ENCODE peak calls at places on chromosomes 2 and 18, in seven cellular contexts. R, T, X, O, J, N and B are unnamed samples.

GRCh38 chr2:160063895-160064577 is 1.6 kb upstream of the PLA2R1 start:
- DNase-seq in N (no peak), T (no peak), X (no peak), R (no peak), J (no peak), O (no peak), B (no peak)

GRCh38 chr2:150076281-150076680 is 411.2 kb downstream of the RND3 start:
- DNase-seq in O (peak), J (no peak), X (no peak), T (peak), R (no peak), N (no peak), B (no peak)

GRCh38 chr2:65351948-65352595 is 80.3 kb downstream of the SPRED2 start:
- DNase-seq in R (no peak), O (no peak), X (no peak), T (no peak), N (no peak), J (no peak), B (no peak)

GRCh38 chr2:170369894-170370293 is 191.9 kb downstream of the MYO3B start:
- DNase-seq in X (no peak), R (no peak), O (peak), N (no peak), J (no peak), T (peak), B (no peak)

GRCh38 chr2:119025762-119026351 is 83.9 kb downstream of the MARCO start:
- DNase-seq in N (no peak), O (no peak), J (no peak), T (no peak), R (no peak), X (no peak), B (no peak)

GRCh38 chr2:66885775-66886402 is 451.0 kb downstream of the MEIS1 start:
- DNase-seq in O (no peak), R (no peak), T (no peak), N (no peak), X (no peak), J (no peak), B (no peak)

GRCh38 chr18:73749304-73749703 is 398.3 kb downstream of the FBXO15 start:
- DNase-seq in R (no peak), N (no peak), X (no peak), T (no peak), J (no peak), O (no peak), B (no peak)

GRCh38 chr2:95264626-95265025 is 9.6 kb upstream of the PROM2 start:
- DNase-seq in O (peak), T (no peak), N (no peak), R (no peak), X (peak), J (no peak), B (no peak)

GRCh38 chr18:6406910-6407470 is 7.7 kb downstream of the L3MBTL4 start:
- DNase-seq in R (no peak), N (no peak), X (no peak), T (no peak), O (no peak), J (no peak), B (no peak)

GRCh38 chr2:96150791-96151594 is 5.8 kb upstream of the DUSP2 start:
- DNase-seq in X (peak), N (no peak), J (no peak), R (no peak), O (no peak), T (no peak), B (no peak)

GRCh38 chr2:71612581-71613520 is 159.5 kb downstream of the DYSF start:
- DNase-seq in J (no peak), X (peak), T (no peak), R (no peak), O (no peak), N (peak), B (no peak)

GRCh38 chr2:100895402-100895801 is 75.5 kb downstream of the NPAS2 start:
- DNase-seq in J (no peak), R (no peak), X (no peak), T (no peak), O (no peak), N (peak), B (peak)

GRCh38 chr18:11998182-11998581 is 16.9 kb downstream of the IMPA2 start:
- DNase-seq in O (no peak), T (no peak), X (peak), J (no peak), R (no peak), N (peak), B (no peak)

GRCh38 chr18:23629444-23629946 is 33.2 kb downstream of the ANKRD29 start:
- DNase-seq in X (peak), N (no peak), J (no peak), T (no peak), R (no peak), O (no peak), B (peak)

GRCh38 chr2:64408031-64408430 is 45.9 kb upstream of the LGALSL start:
- DNase-seq in J (no peak), T (no peak), N (no peak), X (no peak), R (no peak), O (no peak), B (no peak)

GRCh38 chr2:46283693-46284092 is 13.5 kb upstream of the EPAS1 start:
- DNase-seq in N (no peak), J (no peak), O (no peak), T (no peak), X (no peak), R (no peak), B (no peak)

GRCh38 chr2:20469595-20469994 is 22.7 kb downstream of the RHOB start:
- DNase-seq in N (no peak), T (no peak), X (no peak), O (no peak), J (no peak), R (no peak), B (no peak)

GRCh38 chr18:12324991-12325725 is 17.1 kb downstream of the TUBB6 start:
- DNase-seq in X (no peak), R (no peak), N (peak), O (no peak), T (no peak), J (no peak), B (no peak)

GRCh38 chr2:24124003-24124585 is 825 bp downstream of the FAM228B start:
- DNase-seq in R (no peak), T (no peak), O (peak), N (no peak), X (no peak), J (no peak), B (no peak)

GRCh38 chr2:236536727-236537398 is 32.8 kb upstream of the ACKR3 start:
- DNase-seq in X (no peak), O (no peak), N (no peak), R (no peak), J (no peak), T (no peak), B (no peak)

GRCh38 chr18:8088626-8089025 is 520.6 kb upstream of the RAB12 start:
- DNase-seq in J (no peak), N (no peak), T (no peak), O (no peak), X (no peak), R (no peak), B (no peak)

GRCh38 chr2:68993660-68994059 is 19.2 kb downstream of the GKN1 start:
- DNase-seq in O (no peak), N (no peak), X (no peak), J (no peak), R (no peak), T (no peak), B (no peak)

GRCh38 chr2:44171018-44171417 is 2.3 kb downstream of the PPM1B start:
- DNase-seq in X (no peak), J (peak), R (no peak), T (peak), O (peak), N (no peak), B (no peak)

GRCh38 chr2:240397924-240398611 is 37.4 kb upstream of the GPC1 start:
- DNase-seq in T (no peak), J (no peak), N (peak), O (peak), R (no peak), X (peak), B (no peak)

DNA sequence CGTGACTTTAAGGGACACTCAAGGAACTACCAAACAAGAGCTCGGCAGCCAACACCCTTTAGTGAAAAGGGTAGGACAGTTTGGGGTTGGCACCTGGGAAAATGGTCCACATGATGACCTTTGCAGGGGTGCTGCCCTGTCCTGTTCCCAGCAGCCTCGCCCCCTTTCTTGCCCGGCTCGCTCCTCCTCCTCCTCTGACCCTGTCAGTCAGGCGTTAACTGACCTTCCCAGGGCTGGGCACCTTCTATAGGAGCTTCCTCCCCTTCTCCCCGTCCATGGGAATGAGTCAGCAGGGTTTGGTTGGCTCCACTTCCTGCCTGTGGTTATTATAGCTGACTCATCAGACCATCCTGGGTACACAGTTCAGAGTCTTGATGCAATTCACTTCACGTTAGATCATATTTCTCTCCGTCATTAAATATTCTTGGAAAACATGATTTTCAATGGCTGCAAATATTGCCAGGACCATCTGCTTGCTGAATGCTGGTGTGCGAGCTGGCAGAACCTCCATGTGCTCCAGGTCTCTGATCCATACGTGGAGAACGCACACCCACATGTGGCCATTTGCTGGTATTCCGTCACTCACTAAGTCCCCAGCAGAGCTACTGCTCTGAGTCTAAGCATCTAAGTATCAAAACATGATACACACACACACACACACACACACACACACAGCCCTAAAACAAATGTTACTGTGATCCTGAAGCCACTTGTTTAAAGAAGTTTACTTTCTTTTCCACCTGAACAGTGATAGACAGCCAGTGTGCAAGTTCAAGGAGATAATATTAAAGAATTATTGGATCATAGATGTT is 185.0 kb downstream of the ANAPC1 start:
- DNase-seq in X (peak), O (peak), J (peak), R (peak), N (peak), T (peak), B (peak)
- TF ChIP-seq CTCF in X (no peak), O (peak), J (peak), R (peak), N (no peak), T (peak), B (no peak)

GRCh38 chr18:51537487-51537886 is 340.0 kb upstream of the MEX3C start:
- DNase-seq in R (no peak), N (peak), J (no peak), O (no peak), T (no peak), X (no peak), B (peak)
- TF ChIP-seq CTCF in R (no peak), N (peak), J (no peak), O (no peak), T (no peak), X (no peak), B (peak)

GRCh38 chr2:135573620-135574019 is 42.3 kb downstream of the R3HDM1 start:
- DNase-seq in R (no peak), X (no peak), T (no peak), O (no peak), N (no peak), J (no peak), B (no peak)
- TF ChIP-seq CTCF in R (no peak), X (no peak), T (peak), O (no peak), N (no peak), J (no peak), B (no peak)

GRCh38 chr18:2471523-2471922 is 99.8 kb downstream of the METTL4 start:
- DNase-seq in J (no peak), X (no peak), N (no peak), T (no peak), O (no peak), R (no peak), B (no peak)
- TF ChIP-seq CTCF in J (no peak), X (no peak), N (no peak), T (peak), O (no peak), R (peak), B (no peak)

GRCh38 chr2:208657468-208657867 is 250.9 kb downstream of the PTH2R start:
- DNase-seq in J (no peak), T (no peak), R (no peak), N (no peak), O (no peak), X (no peak), B (peak)
- TF ChIP-seq CTCF in J (no peak), T (no peak), R (no peak), N (no peak), O (no peak), X (no peak), B (no peak)

GRCh38 chr2:189178007-189178406 is 1.6 kb downstream of the COL5A2 start:
- DNase-seq in O (peak), N (no peak), T (no peak), R (no peak), X (no peak), J (no peak), B (no peak)
- TF ChIP-seq CTCF in O (peak), N (no peak), T (peak), R (peak), X (no peak), J (peak), B (no peak)

DNA sequence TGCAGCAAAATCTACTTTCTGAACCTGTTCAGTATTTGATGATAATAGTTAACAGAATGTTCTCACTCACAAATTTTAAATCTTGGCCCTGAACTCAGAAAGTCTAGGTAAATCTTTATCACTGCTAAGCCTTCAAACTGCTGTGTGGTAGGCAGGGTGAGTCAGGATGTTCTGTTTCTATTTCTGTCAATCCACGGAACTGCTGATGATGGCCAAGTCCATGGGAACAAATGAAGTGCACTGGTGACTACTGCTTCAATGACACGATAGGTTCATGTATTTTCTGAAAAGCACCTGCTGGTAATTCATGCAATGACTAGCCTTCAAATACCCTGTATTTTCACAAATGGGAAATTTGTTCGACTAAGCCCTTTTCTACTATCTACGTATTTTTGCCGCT is 14.2 kb downstream of the NIFK start:
- DNase-seq in N (no peak), T (peak), X (no peak), O (peak), R (no peak), J (no peak), B (no peak)
- TF ChIP-seq CTCF in N (no peak), T (no peak), X (no peak), O (peak), R (no peak), J (no peak), B (no peak)